ENCODE peak calls at places on chromosomes 12 and 14, in ten cellular contexts. One of them, this sample, is unnamed.

GRCh38 chr12:45989857-45990467 is 412 bp downstream of the SCAF11 start:
- DNase-seq in endothelial cell: peak
- DNase-seq in heart left ventricle: peak
- DNase-seq in LNCaP clone FGC: no peak
- DNase-seq in neural crest cell: no peak
- DNase-seq in astrocyte of the spinal cord: peak
- DNase-seq in WTC11: no peak
- DNase-seq in fibroblast of mammary gland: no peak
- DNase-seq in AG10803: peak
- DNase-seq in lower lobe of right lung: peak
- DNase-seq in this sample: peak

GRCh38 chr12:53999596-54000104 is 311 bp upstream of the HOXC9 start:
- DNase-seq in endothelial cell: no peak
- DNase-seq in heart left ventricle: no peak
- DNase-seq in LNCaP clone FGC: no peak
- DNase-seq in neural crest cell: no peak
- DNase-seq in astrocyte of the spinal cord: peak
- DNase-seq in WTC11: no peak
- DNase-seq in fibroblast of mammary gland: peak
- DNase-seq in AG10803: peak
- DNase-seq in lower lobe of right lung: no peak
- DNase-seq in this sample: no peak

GRCh38 chr12:49912846-49913245 is 9.1 kb upstream of the FAIM2 start:
- DNase-seq in endothelial cell: no peak
- DNase-seq in heart left ventricle: no peak
- DNase-seq in LNCaP clone FGC: no peak
- DNase-seq in neural crest cell: no peak
- DNase-seq in astrocyte of the spinal cord: no peak
- DNase-seq in WTC11: no peak
- DNase-seq in fibroblast of mammary gland: no peak
- DNase-seq in AG10803: no peak
- DNase-seq in lower lobe of right lung: no peak
- DNase-seq in this sample: no peak

GRCh38 chr12:96902076-96902475 is 5.0 kb upstream of the NEDD1 start:
- DNase-seq in endothelial cell: no peak
- DNase-seq in heart left ventricle: no peak
- DNase-seq in LNCaP clone FGC: no peak
- DNase-seq in neural crest cell: no peak
- DNase-seq in astrocyte of the spinal cord: no peak
- DNase-seq in WTC11: no peak
- DNase-seq in fibroblast of mammary gland: peak
- DNase-seq in AG10803: no peak
- DNase-seq in lower lobe of right lung: no peak
- DNase-seq in this sample: no peak

GRCh38 chr14:103326078-103326477 is 8.0 kb upstream of the EIF5 start:
- DNase-seq in endothelial cell: no peak
- DNase-seq in heart left ventricle: no peak
- DNase-seq in LNCaP clone FGC: no peak
- DNase-seq in neural crest cell: no peak
- DNase-seq in astrocyte of the spinal cord: no peak
- DNase-seq in WTC11: no peak
- DNase-seq in fibroblast of mammary gland: no peak
- DNase-seq in AG10803: no peak
- DNase-seq in lower lobe of right lung: no peak
- DNase-seq in this sample: no peak

GRCh38 chr14:24178399-24179178 is 6.7 kb downstream of the REC8 start:
- DNase-seq in endothelial cell: no peak
- DNase-seq in heart left ventricle: no peak
- DNase-seq in LNCaP clone FGC: no peak
- DNase-seq in neural crest cell: no peak
- DNase-seq in astrocyte of the spinal cord: no peak
- DNase-seq in WTC11: no peak
- DNase-seq in fibroblast of mammary gland: no peak
- DNase-seq in AG10803: no peak
- DNase-seq in lower lobe of right lung: no peak
- DNase-seq in this sample: no peak

GRCh38 chr12:125773033-125773432 is 707.8 kb downstream of the AACS start:
- DNase-seq in endothelial cell: no peak
- DNase-seq in heart left ventricle: no peak
- DNase-seq in LNCaP clone FGC: peak
- DNase-seq in neural crest cell: peak
- DNase-seq in astrocyte of the spinal cord: no peak
- DNase-seq in WTC11: peak
- DNase-seq in fibroblast of mammary gland: peak
- DNase-seq in AG10803: no peak
- DNase-seq in lower lobe of right lung: no peak
- DNase-seq in this sample: no peak

GRCh38 chr14:96888593-96888992 is 91.4 kb downstream of the VRK1 start:
- DNase-seq in endothelial cell: no peak
- DNase-seq in heart left ventricle: no peak
- DNase-seq in LNCaP clone FGC: no peak
- DNase-seq in neural crest cell: no peak
- DNase-seq in astrocyte of the spinal cord: peak
- DNase-seq in WTC11: no peak
- DNase-seq in fibroblast of mammary gland: no peak
- DNase-seq in AG10803: no peak
- DNase-seq in lower lobe of right lung: no peak
- DNase-seq in this sample: no peak

GRCh38 chr12:133129368-133130037 is 571 bp downstream of the ZNF891 start:
- DNase-seq in endothelial cell: no peak
- DNase-seq in heart left ventricle: no peak
- DNase-seq in LNCaP clone FGC: peak
- DNase-seq in neural crest cell: no peak
- DNase-seq in astrocyte of the spinal cord: no peak
- DNase-seq in WTC11: no peak
- DNase-seq in fibroblast of mammary gland: peak
- DNase-seq in AG10803: peak
- DNase-seq in lower lobe of right lung: no peak
- DNase-seq in this sample: no peak

GRCh38 chr12:100927825-100928224 is 133.2 kb downstream of the ANO4 start:
- DNase-seq in endothelial cell: no peak
- DNase-seq in heart left ventricle: no peak
- DNase-seq in LNCaP clone FGC: no peak
- DNase-seq in neural crest cell: no peak
- DNase-seq in astrocyte of the spinal cord: peak
- DNase-seq in WTC11: no peak
- DNase-seq in fibroblast of mammary gland: peak
- DNase-seq in AG10803: peak
- DNase-seq in lower lobe of right lung: no peak
- DNase-seq in this sample: no peak

GRCh38 chr12:64611430-64612286 is 1.4 kb downstream of the RASSF3 start:
- DNase-seq in endothelial cell: peak
- DNase-seq in heart left ventricle: peak
- DNase-seq in LNCaP clone FGC: no peak
- DNase-seq in neural crest cell: peak
- DNase-seq in astrocyte of the spinal cord: peak
- DNase-seq in WTC11: peak
- DNase-seq in fibroblast of mammary gland: peak
- DNase-seq in AG10803: peak
- DNase-seq in lower lobe of right lung: peak
- DNase-seq in this sample: no peak

GRCh38 chr12:71639341-71639760 is 24.3 kb downstream of the ZFC3H1 start:
- DNase-seq in endothelial cell: peak
- DNase-seq in heart left ventricle: peak
- DNase-seq in LNCaP clone FGC: no peak
- DNase-seq in neural crest cell: no peak
- DNase-seq in astrocyte of the spinal cord: no peak
- DNase-seq in WTC11: no peak
- DNase-seq in fibroblast of mammary gland: no peak
- DNase-seq in AG10803: no peak
- DNase-seq in lower lobe of right lung: no peak
- DNase-seq in this sample: no peak

DNA sequence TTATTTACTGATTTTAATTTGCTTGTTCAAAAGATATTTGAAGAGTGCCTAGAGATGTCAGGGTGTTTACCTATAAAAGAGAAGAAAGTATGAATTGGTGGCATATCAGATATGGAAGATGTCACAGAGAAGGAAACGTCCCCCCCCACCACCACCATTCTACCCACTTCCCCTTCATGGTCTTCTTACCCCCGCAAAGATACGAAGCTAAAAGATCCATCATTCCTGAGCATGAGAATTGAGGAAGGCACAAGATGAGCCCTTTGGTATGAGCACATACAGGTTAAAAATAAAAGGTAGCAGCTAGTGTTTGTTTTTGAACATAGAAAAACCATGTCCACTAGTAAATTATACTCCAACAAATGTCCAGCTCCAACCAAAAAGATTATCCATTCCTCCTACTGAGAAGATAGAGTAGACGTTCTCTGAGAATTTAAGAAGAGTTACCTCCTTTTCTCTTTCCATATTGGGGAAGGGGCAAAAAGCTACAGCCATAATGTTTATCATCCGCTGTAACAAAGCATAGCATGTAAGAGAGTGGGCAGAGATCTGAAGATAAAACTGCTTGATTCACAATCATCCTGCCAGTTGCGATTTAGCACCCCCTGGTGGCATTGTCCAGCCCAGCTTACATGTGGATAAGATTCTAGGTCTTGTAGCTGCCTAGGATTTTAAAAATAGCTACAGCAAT is 29.1 kb downstream of the NFYB start:
- DNase-seq in endothelial cell: peak
- DNase-seq in heart left ventricle: peak
- DNase-seq in LNCaP clone FGC: peak
- DNase-seq in neural crest cell: peak
- DNase-seq in astrocyte of the spinal cord: peak
- DNase-seq in WTC11: peak
- DNase-seq in fibroblast of mammary gland: peak
- DNase-seq in AG10803: peak
- DNase-seq in lower lobe of right lung: peak
- DNase-seq in this sample: peak
- TF ChIP-seq CTCF in endothelial cell: peak
- TF ChIP-seq CTCF in heart left ventricle: peak
- TF ChIP-seq CTCF in LNCaP clone FGC: peak
- TF ChIP-seq CTCF in neural crest cell: peak
- TF ChIP-seq CTCF in astrocyte of the spinal cord: peak
- TF ChIP-seq CTCF in WTC11: peak
- TF ChIP-seq CTCF in fibroblast of mammary gland: peak
- TF ChIP-seq CTCF in AG10803: peak
- TF ChIP-seq CTCF in lower lobe of right lung: peak
- TF ChIP-seq CTCF in this sample: peak

DNA sequence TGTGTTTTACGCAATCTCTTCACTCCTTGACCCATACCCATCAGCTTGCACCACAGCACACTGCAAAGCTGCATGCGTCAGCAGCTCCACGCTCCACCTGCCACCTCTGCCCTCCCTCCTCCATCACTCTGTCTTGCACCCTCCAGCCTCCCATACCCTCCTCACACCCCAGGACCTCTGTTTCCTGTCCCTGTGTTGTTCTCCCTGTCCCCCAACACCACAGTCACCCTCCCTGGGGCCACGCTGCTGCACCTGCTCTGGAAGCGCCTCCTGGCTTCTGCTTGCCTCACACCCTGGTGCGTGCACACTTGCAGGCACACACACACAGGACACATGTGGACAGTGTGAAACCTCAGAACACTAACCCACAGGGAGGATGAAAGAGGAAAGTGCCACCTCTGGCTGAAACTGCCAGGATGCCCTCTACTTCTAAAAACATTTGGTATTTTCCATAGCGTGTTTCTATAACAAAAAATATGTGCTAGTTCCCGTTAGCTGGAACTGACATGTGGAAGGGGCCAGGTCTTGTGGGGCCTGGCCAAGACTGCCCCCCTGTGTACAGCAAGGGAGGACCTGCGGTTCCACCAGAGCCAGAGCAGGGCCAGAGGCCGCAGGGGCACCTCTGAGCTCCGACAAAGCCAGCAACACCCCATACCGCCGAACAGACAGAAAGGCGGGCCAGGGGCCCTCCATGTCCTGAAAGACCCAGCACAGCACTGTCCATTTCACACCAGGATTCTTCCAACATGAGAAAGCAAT is 10.0 kb downstream of the BRF1 start:
- DNase-seq in endothelial cell: no peak
- DNase-seq in heart left ventricle: no peak
- DNase-seq in LNCaP clone FGC: no peak
- DNase-seq in neural crest cell: no peak
- DNase-seq in astrocyte of the spinal cord: no peak
- DNase-seq in WTC11: no peak
- DNase-seq in fibroblast of mammary gland: no peak
- DNase-seq in AG10803: no peak
- DNase-seq in lower lobe of right lung: no peak
- DNase-seq in this sample: no peak
- TF ChIP-seq CTCF in endothelial cell: no peak
- TF ChIP-seq CTCF in heart left ventricle: no peak
- TF ChIP-seq CTCF in LNCaP clone FGC: peak
- TF ChIP-seq CTCF in neural crest cell: no peak
- TF ChIP-seq CTCF in astrocyte of the spinal cord: peak
- TF ChIP-seq CTCF in WTC11: no peak
- TF ChIP-seq CTCF in fibroblast of mammary gland: no peak
- TF ChIP-seq CTCF in AG10803: no peak
- TF ChIP-seq CTCF in lower lobe of right lung: no peak
- TF ChIP-seq CTCF in this sample: peak

DNA sequence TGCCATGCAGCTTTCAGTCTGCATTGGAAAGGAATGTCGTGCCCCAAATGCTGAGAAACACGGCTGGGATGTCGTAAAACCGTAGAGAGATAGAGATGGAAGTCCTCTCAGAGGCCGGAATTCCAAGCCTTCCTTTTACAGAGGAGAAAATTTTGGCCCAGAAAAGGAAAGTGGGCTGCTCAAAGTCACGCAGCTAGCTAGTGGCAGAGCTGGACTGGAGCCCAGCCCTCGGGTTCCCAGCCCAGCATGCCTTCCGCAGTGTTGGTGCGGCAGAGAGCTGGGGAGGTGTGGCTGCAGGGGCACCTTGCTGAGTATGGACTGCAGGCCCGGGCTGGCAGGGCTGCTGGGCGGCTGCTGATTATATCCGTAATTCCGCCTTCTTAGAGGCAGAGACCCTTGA is 50.3 kb downstream of the KCNA1 start:
- DNase-seq in endothelial cell: no peak
- DNase-seq in heart left ventricle: peak
- DNase-seq in LNCaP clone FGC: no peak
- DNase-seq in neural crest cell: no peak
- DNase-seq in astrocyte of the spinal cord: no peak
- DNase-seq in WTC11: no peak
- DNase-seq in fibroblast of mammary gland: no peak
- DNase-seq in AG10803: no peak
- DNase-seq in lower lobe of right lung: no peak
- DNase-seq in this sample: no peak
- TF ChIP-seq CTCF in endothelial cell: no peak
- TF ChIP-seq CTCF in heart left ventricle: no peak
- TF ChIP-seq CTCF in LNCaP clone FGC: no peak
- TF ChIP-seq CTCF in neural crest cell: no peak
- TF ChIP-seq CTCF in astrocyte of the spinal cord: no peak
- TF ChIP-seq CTCF in WTC11: no peak
- TF ChIP-seq CTCF in fibroblast of mammary gland: no peak
- TF ChIP-seq CTCF in AG10803: no peak
- TF ChIP-seq CTCF in lower lobe of right lung: no peak
- TF ChIP-seq CTCF in this sample: no peak

DNA sequence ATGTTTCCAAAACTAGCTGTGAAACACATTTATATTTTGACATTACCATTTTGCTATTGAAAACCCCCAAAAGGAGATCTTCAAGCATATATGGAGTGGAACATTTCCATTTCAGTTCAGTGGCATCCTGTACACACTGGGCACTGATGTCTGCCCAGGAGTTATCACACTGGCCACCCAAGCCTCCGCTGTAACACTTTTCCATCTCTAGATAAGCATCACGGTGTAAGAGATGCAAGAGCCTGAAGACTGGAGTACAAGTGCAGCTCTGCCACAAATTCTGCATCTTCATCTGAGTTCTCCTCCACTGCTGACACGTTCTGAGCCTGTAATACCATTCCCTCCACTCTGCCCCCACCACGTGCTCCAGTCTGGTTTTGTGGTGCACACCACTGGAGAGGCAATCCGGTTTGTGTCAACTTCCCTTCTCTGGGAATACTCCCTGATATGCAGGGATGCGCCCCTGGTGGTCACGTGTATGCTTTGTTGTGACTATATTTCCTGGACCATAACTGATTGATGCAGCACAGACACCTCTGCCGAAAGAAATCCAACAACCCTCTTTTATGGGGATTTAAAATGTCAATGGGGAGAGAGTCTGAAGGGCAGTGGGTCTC is 12.7 kb downstream of the SPTLC2 start:
- DNase-seq in endothelial cell: no peak
- DNase-seq in heart left ventricle: peak
- DNase-seq in LNCaP clone FGC: no peak
- DNase-seq in neural crest cell: no peak
- DNase-seq in astrocyte of the spinal cord: no peak
- DNase-seq in WTC11: no peak
- DNase-seq in fibroblast of mammary gland: peak
- DNase-seq in AG10803: no peak
- DNase-seq in lower lobe of right lung: no peak
- DNase-seq in this sample: no peak
- TF ChIP-seq CTCF in endothelial cell: no peak
- TF ChIP-seq CTCF in heart left ventricle: peak
- TF ChIP-seq CTCF in LNCaP clone FGC: no peak
- TF ChIP-seq CTCF in neural crest cell: peak
- TF ChIP-seq CTCF in astrocyte of the spinal cord: peak
- TF ChIP-seq CTCF in WTC11: no peak
- TF ChIP-seq CTCF in fibroblast of mammary gland: peak
- TF ChIP-seq CTCF in AG10803: peak
- TF ChIP-seq CTCF in lower lobe of right lung: peak
- TF ChIP-seq CTCF in this sample: peak